ENCODE peak calls at places on chromosomes 3 and 15, in seven cellular contexts. R is GM12891, O is HepG2, P is K562, W is GM12878, L is H1, E is SK-N-SH. X is an unnamed sample.

GRCh38 chr3:150467381-150467780 is 59.3 kb downstream of the TSC22D2 start:
- DNase-seq in R (no peak), E (no peak), L (no peak), W (no peak), O (no peak), P (no peak), X (no peak)

GRCh38 chr3:127744216-127744815 is 71.6 kb downstream of the ABTB1 start:
- DNase-seq in W (no peak), P (no peak), O (no peak), L (no peak), R (no peak), E (peak), X (no peak)

GRCh38 chr3:13078158-13078905 is 5.1 kb upstream of the IQSEC1 start:
- DNase-seq in W (no peak), P (no peak), E (peak), R (no peak), L (no peak), O (no peak), X (no peak)

GRCh38 chr3:115100172-115100571 is 46.9 kb downstream of the ZBTB20 start:
- DNase-seq in E (peak), W (peak), L (no peak), O (peak), R (no peak), P (no peak), X (no peak)

GRCh38 chr3:69948246-69948862 is 51.2 kb upstream of the SAMMSON start:
- DNase-seq in W (no peak), P (peak), R (no peak), L (no peak), O (peak), E (peak), X (no peak)

GRCh38 chr15:70715840-70716510 is 47.4 kb downstream of the UACA start:
- DNase-seq in L (no peak), O (no peak), W (no peak), E (no peak), P (no peak), R (no peak), X (no peak)

GRCh38 chr3:124707667-124708066 is 22.6 kb upstream of the UMPS start:
- DNase-seq in W (no peak), R (no peak), E (no peak), O (no peak), P (no peak), L (no peak), X (no peak)

GRCh38 chr3:28328188-28329151 is 20.1 kb upstream of the ZCWPW2 start:
- DNase-seq in E (no peak), P (peak), O (no peak), W (no peak), R (no peak), L (no peak), X (no peak)

GRCh38 chr3:157463819-157464218 is 27.2 kb downstream of the PTX3 start:
- DNase-seq in E (no peak), P (no peak), W (no peak), R (no peak), O (no peak), L (no peak), X (no peak)

GRCh38 chr3:127486337-127486944 is 104.1 kb downstream of the TPRA1 start:
- DNase-seq in W (no peak), R (no peak), P (no peak), E (no peak), L (peak), O (no peak), X (no peak)

GRCh38 chr3:171282041-171282440 is 178.2 kb downstream of the TNIK start:
- DNase-seq in W (no peak), L (no peak), E (no peak), R (no peak), O (no peak), P (no peak), X (no peak)

GRCh38 chr15:40444741-40445140 is 4.0 kb downstream of the BAHD1 start:
- DNase-seq in P (no peak), R (no peak), L (no peak), W (no peak), O (no peak), E (no peak), X (no peak)

GRCh38 chr15:69031013-69032001 is 16.8 kb downstream of the NOX5 start:
- DNase-seq in W (no peak), R (peak), P (peak), E (peak), L (peak), O (no peak), X (no peak)

GRCh38 chr3:157204431-157204830 is 44.5 kb upstream of the CCNL1 start:
- DNase-seq in E (no peak), P (peak), L (no peak), R (no peak), O (no peak), W (no peak), X (no peak)

GRCh38 chr3:24025805-24026204 is 80.7 kb downstream of the NR1D2 start:
- DNase-seq in E (no peak), O (no peak), P (no peak), R (no peak), L (no peak), W (no peak), X (no peak)

GRCh38 chr3:47892284-47892683 is 89.3 kb downstream of the DHX30 start:
- DNase-seq in E (no peak), L (no peak), W (no peak), O (no peak), R (no peak), P (no peak), X (no peak)

GRCh38 chr15:63402498-63403253 is 21.0 kb upstream of the CA12 start:
- DNase-seq in P (peak), O (peak), E (peak), L (peak), W (no peak), R (no peak), X (no peak)

GRCh38 chr3:115638991-115639390 is 15.7 kb downstream of the GAP43 start:
- DNase-seq in E (no peak), P (no peak), W (no peak), O (no peak), L (no peak), R (no peak), X (no peak)

GRCh38 chr15:98444067-98444600 is 204.2 kb upstream of the IGF1R start:
- DNase-seq in W (no peak), O (no peak), R (no peak), P (no peak), L (no peak), E (no peak), X (no peak)
- TF ChIP-seq TAF1 in W (no peak), O (no peak), R (no peak), P (no peak), L (no peak), E (no peak), X (no peak)

DNA sequence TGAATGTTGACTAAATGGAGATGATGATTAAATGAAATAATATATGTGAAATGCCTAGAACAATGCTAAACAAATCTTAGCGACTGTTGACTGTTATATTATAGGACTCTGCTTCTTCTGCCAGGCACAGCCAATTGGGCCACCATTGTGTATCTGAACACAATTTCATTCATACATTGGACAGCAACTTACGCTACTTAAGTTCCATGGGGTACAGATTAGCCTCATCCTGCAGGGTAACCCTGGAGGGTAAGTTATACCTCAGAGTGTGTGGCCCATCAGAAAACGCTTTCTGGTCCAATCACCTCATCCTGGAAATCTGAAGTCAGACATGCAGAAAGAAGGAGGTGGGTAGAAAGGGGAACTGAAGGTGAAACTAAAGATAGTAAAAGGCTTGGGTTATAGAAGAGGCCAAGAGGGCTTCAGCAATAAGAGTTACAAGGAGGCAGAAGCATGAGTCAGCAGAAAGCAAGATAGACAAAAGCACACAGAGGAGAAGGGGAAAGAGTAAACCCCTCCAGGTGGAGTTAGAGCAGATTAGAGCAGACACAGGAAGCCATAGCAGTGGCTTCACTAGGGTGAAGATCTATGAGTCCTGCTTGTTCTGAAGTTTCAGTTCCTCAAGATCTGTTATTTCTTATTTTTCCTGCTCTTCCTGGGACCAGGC is 119.3 kb upstream of the SLC24A5 start:
- DNase-seq in L (no peak), O (no peak), E (no peak), P (no peak), W (peak), R (peak), X (peak)
- TF ChIP-seq TAF1 in L (no peak), O (no peak), E (no peak), P (no peak), W (no peak), R (no peak), X (no peak)

GRCh38 chr3:132289311-132289710 is 27.9 kb upstream of the ACP3 start:
- DNase-seq in R (no peak), P (no peak), L (no peak), W (no peak), E (no peak), O (no peak), X (no peak)
- TF ChIP-seq TAF1 in R (no peak), P (no peak), L (no peak), W (no peak), E (no peak), O (no peak), X (no peak)

GRCh38 chr3:3778216-3778615 is 21.0 kb upstream of the LRRN1 start:
- DNase-seq in W (no peak), R (no peak), E (no peak), L (no peak), O (no peak), P (no peak), X (no peak)

GRCh38 chr3:3783155-3783554 is 16.1 kb upstream of the LRRN1 start:
- DNase-seq in W (no peak), P (no peak), R (no peak), E (peak), L (no peak), O (no peak), X (no peak)

GRCh38 chr3:3776607-3777006 is 22.6 kb upstream of the LRRN1 start:
- DNase-seq in W (no peak), O (no peak), L (no peak), E (no peak), P (no peak), R (no peak), X (no peak)

GRCh38 chr3:3782469-3782868 is 16.8 kb upstream of the LRRN1 start:
- DNase-seq in W (no peak), P (no peak), E (no peak), R (no peak), L (no peak), O (no peak), X (no peak)

DNA sequence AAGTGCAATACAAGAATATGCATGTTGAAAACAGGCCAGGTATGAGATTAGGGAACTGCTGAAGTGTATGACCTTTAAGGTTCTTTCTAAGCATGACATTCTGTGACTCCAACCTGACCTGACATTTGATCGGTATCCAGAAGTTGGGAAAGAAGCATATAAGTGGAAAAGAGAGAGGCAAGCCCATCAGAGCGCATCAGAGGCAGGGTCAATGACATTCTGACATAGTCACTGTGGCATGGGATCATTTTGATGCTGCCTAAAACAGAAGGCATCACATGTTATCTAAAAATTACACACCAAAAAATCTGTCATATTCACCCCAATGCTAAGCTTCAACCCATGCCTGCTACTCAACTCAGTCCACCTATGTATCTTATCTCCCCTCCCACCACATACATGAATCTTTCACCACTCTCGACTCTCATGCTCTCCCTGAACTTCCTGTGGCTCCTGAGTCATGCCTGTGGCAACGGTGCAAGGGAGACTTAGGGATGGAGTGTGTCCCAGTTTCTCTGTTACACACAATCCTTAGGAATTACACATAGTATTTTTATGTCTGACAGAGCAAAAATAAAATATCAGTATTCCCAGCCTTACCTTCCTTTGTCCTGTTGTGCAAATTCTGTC is 20.5 kb upstream of the LRRN1 start:
- DNase-seq in R (no peak), W (no peak), O (no peak), L (no peak), E (no peak), P (no peak), X (no peak)
- TF ChIP-seq TAF1 in R (no peak), W (no peak), O (no peak), L (no peak), E (no peak), P (no peak), X (no peak)

GRCh38 chr3:147197739-147198138 is 208.6 kb downstream of the ZIC4 start:
- DNase-seq in L (no peak), R (no peak), O (no peak), E (no peak), W (no peak), P (no peak), X (no peak)

GRCh38 chr3:147187687-147188086 is 218.7 kb downstream of the ZIC4 start:
- DNase-seq in O (no peak), P (no peak), W (no peak), L (no peak), R (no peak), E (no peak), X (no peak)

GRCh38 chr3:147195896-147196295 is 210.4 kb downstream of the ZIC4 start:
- DNase-seq in R (no peak), E (no peak), P (no peak), O (no peak), W (no peak), L (no peak), X (no peak)

GRCh38 chr3:147189016-147189415 is 217.3 kb downstream of the ZIC4 start:
- DNase-seq in O (no peak), R (no peak), E (no peak), W (no peak), L (no peak), P (no peak), X (no peak)

DNA sequence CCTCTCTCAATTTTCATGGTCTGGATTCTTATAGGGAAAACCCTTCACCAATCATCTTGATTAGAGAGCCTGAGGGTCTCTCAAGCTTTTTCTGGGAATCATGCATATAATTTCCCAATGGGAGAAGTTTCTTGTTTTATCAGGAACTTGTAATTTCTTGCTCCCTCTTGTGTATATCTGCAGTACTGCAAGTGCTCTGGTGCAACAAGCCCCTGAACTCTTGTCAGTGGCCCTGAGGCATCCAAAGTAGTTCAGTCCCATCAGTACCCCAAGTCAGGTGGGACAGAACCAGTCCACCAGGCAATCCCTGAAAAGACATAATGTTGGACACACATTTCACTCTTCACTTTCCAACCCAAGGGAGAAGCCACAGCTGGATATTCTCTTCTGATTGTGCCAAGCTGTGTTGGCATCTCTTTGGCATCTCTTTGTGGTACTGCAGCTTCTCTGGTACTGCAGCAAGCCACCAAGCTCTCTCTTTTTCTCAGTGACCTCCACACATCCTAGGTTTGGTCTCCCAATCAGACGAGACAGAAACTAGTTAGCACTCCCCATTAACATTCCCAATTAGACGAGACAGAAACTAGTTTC is 214.5 kb downstream of the ZIC4 start:
- DNase-seq in W (peak), P (peak), O (peak), L (peak), E (peak), R (no peak), X (no peak)
- TF ChIP-seq TAF1 in W (no peak), P (no peak), O (no peak), L (no peak), E (no peak), R (no peak), X (no peak)

GRCh38 chr3:195441476-195441970 is 1.3 kb downstream of the ACAP2 start:
- DNase-seq in W (no peak), R (no peak), E (peak), P (peak), L (no peak), O (peak), X (no peak)

GRCh38 chr3:195443391-195443989 is 670 bp upstream of the ACAP2 start:
- DNase-seq in W (no peak), O (no peak), E (no peak), P (no peak), L (no peak), R (no peak), X (no peak)

GRCh38 chr3:195441051-195441450 is 1.8 kb downstream of the ACAP2 start:
- DNase-seq in W (no peak), P (no peak), L (no peak), O (no peak), E (no peak), R (no peak), X (no peak)

GRCh38 chr3:195442573-195443390 is at the start of gene ACAP2:
- DNase-seq in W (peak), R (peak), E (peak), O (peak), P (peak), L (peak), X (peak)

DNA sequence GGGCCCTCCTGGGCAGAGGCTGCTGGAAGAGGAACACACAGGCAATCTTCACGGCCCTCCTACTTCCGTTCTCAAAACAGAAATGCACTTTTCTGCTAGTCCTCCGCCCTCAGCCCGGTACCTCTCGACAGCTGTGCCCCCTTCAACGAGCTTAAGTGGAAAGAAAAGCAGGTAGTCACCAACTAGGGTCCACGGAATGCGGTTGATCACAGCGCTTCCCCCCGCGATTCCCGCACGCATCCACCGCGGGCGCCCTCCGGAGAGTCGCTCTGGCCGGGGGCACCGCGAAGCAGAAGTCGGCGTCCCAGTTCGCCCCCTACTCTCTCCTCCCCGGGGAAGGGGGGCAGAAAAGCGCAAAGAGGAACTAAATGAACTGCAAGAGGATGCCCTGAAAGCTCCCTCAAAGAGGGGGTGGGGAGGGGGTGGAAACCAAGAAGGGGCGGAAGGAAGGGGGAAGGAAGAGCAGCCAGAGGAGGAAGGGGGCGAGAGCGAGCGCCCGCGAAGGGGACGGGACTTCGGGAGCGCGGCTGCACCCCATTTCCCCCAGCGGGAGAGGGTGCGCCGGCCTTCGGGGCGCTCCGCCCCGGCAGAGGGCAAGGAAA is 748 bp downstream of the ACAP2 start:
- DNase-seq in E (peak), O (no peak), P (peak), R (no peak), L (peak), W (no peak), X (peak)
- TF ChIP-seq TAF1 in E (no peak), O (no peak), P (peak), R (no peak), L (no peak), W (no peak), X (no peak)

GRCh38 chr15:76932090-76932966 is 779 bp downstream of the RCN2 start:
- DNase-seq in R (no peak), L (no peak), O (no peak), E (no peak), W (no peak), P (peak), X (no peak)
- TF ChIP-seq TAF1 in R (no peak), L (no peak), O (no peak), E (no peak), W (no peak), P (no peak), X (no peak)

DNA sequence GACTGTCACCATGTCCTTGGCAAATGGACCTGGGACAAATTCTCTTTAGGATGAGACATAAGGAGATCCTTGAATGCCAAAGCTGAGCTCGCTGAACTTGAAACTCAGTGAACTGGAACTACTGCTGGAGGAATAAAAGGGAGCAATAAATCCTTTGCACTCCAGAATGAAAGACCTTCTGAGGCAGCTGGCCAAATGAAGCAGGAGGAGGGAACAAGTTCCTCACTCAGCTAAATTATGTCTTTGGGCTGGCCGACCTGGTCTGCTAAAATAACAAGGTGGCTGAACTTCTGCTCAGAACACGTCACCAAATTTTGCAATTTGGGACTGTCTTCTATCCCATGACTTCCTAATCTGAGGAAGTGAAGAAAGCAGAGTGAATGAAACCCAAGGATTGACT is 314.7 kb downstream of the LPP start:
- DNase-seq in L (no peak), W (no peak), O (no peak), E (no peak), R (no peak), P (no peak), X (no peak)
- TF ChIP-seq TAF1 in L (no peak), W (no peak), O (no peak), E (no peak), R (no peak), P (no peak), X (no peak)

X was measured in GM12892.